ENCODE peak calls at places on chromosomes 3 and 15, in ten cellular contexts. C is amniotic stem cell; N is GDM1; V is neuronal stem cell; B is heart right ventricle; J is hypothalamus; E is AG09309; H is left cardiac atrium; U is activated CD4-positive, alpha-beta T cell treated with anti-CD3 and anti-CD28 coated beads, Interleukin-2, amount 10 ng/mL, durations not matched to agents 7 days and 5 days; Z is transverse colon. L is an unnamed sample.

GRCh38 chr3:48896991-48897390 is 1.7 kb downstream of the SLC25A20 start:
- DNase-seq in V (no peak), U (no peak), J (no peak), H (no peak), N (peak), E (no peak), B (no peak), Z (no peak), C (no peak), L (no peak)

GRCh38 chr3:145244327-145244726 is 916.7 kb downstream of the PLOD2 start:
- DNase-seq in J (no peak), C (no peak), U (no peak), V (no peak), E (no peak), Z (no peak), B (no peak), H (no peak), N (no peak), L (no peak)

GRCh38 chr15:61518191-61518950 is 289.3 kb upstream of the RORA start:
- DNase-seq in N (no peak), H (no peak), Z (no peak), E (no peak), V (no peak), C (no peak), U (no peak), J (no peak), B (no peak), L (no peak)

GRCh38 chr3:8589880-8590556 is 54.6 kb downstream of the SSUH2 start:
- DNase-seq in V (no peak), Z (no peak), U (no peak), B (no peak), J (no peak), H (no peak), C (no peak), N (no peak), E (peak), L (no peak)

GRCh38 chr15:54345827-54346226 is 367.6 kb downstream of the UNC13C start:
- DNase-seq in V (no peak), E (no peak), N (no peak), U (no peak), H (no peak), B (no peak), J (no peak), C (no peak), Z (no peak), L (no peak)

GRCh38 chr15:53102483-53102882 is 312.3 kb upstream of the ONECUT1 start:
- DNase-seq in U (no peak), V (no peak), B (no peak), N (no peak), Z (no peak), H (no peak), J (no peak), E (no peak), C (no peak), L (no peak)

GRCh38 chr3:141331370-141332318 is 36.7 kb upstream of the ZBTB38 start:
- DNase-seq in C (peak), U (no peak), Z (peak), N (no peak), J (no peak), E (peak), V (no peak), B (peak), H (peak), L (peak)

GRCh38 chr15:80825361-80826030 is 46.3 kb downstream of the CEMIP start:
- DNase-seq in B (peak), C (no peak), N (no peak), V (no peak), U (no peak), Z (no peak), J (no peak), H (no peak), E (no peak), L (no peak)

GRCh38 chr3:46383211-46383945 is 12.6 kb downstream of the CCR5 start:
- DNase-seq in H (no peak), Z (peak), B (no peak), N (no peak), C (no peak), J (no peak), U (no peak), V (no peak), E (no peak), L (no peak)

GRCh38 chr15:64883997-64884511 is 27.6 kb upstream of the ANKDD1A start:
- DNase-seq in H (peak), J (no peak), E (no peak), B (peak), V (no peak), U (peak), N (no peak), C (peak), Z (peak), L (peak)

GRCh38 chr3:69806735-69807438 is 67.6 kb downstream of the MITF start:
- DNase-seq in V (no peak), C (peak), Z (no peak), J (no peak), U (no peak), N (no peak), H (no peak), B (no peak), E (peak), L (no peak)

GRCh38 chr15:49040151-49040550 is 6.1 kb downstream of the SECISBP2L start:
- DNase-seq in Z (no peak), V (no peak), B (no peak), U (no peak), E (no peak), N (no peak), C (no peak), J (no peak), H (no peak), L (no peak)

GRCh38 chr3:182142928-182143327 is 431.2 kb downstream of the SOX2 start:
- DNase-seq in Z (no peak), N (no peak), J (no peak), E (no peak), B (no peak), V (no peak), U (no peak), H (no peak), C (no peak), L (no peak)

GRCh38 chr15:73598540-73599195 is 34.5 kb downstream of the NPTN start:
- DNase-seq in Z (no peak), U (no peak), V (no peak), E (no peak), B (no peak), J (no peak), C (no peak), N (no peak), H (no peak), L (no peak)

GRCh38 chr15:39125904-39126303 is 455.0 kb upstream of the THBS1 start:
- DNase-seq in N (peak), E (no peak), H (no peak), B (no peak), U (peak), J (no peak), Z (peak), C (no peak), V (peak), L (no peak)

L was measured in left ventricle myocardium inferior.